ENCODE peak calls at places on chromosomes 1 and 21, in ten cellular contexts. T is IMR-90, C is heart left ventricle, F is psoas muscle, X is HCT116, L is colonic mucosa, P is upper lobe of left lung, J is suprapubic skin, O is A549, E is upper lobe of right lung. K is an unnamed sample.
A peak's percentile ranks its signal among the peaks of the same experiment; 100 is the strongest.

GRCh38 chr1:156616463-156616862 is 2.8 kb upstream of the HAPLN2 start:
- DNase-seq in O (peak; percentile 58), P (no peak), J (no peak), E (no peak), T (peak; percentile 45), C (peak; percentile 63), X (no peak), L (no peak), F (no peak), K (no peak)

GRCh38 chr1:61100578-61100977 is 18.2 kb downstream of the NFIA start:
- DNase-seq in C (no peak), J (no peak), O (no peak), E (no peak), P (no peak), F (no peak), T (no peak), X (no peak), L (no peak), K (no peak)

GRCh38 chr1:170765712-170766330 is 101.9 kb downstream of the PRRX1 start:
- DNase-seq in J (no peak), P (no peak), X (peak; percentile 21), O (peak; percentile 7), F (no peak), L (no peak), T (peak; percentile 64), E (no peak), C (no peak), K (no peak)

GRCh38 chr1:17438176-17438976 is 1.1 kb downstream of the RCC2 start:
- DNase-seq in J (peak; percentile 85), L (peak; percentile 82), P (peak; percentile 77), T (peak; percentile 36), F (peak; percentile 72), E (peak; percentile 91), X (no peak), O (peak; percentile 61), C (peak; percentile 79), K (peak; percentile 77)

GRCh38 chr21:36425286-36425685 is 40.1 kb downstream of the CHAF1B start:
- DNase-seq in P (peak; percentile 19), C (no peak), F (peak; percentile 37), T (peak; percentile 84), L (no peak), J (no peak), O (no peak), X (no peak), E (no peak), K (no peak)

GRCh38 chr1:46526013-46526688 is 25.3 kb downstream of the KNCN start:
- DNase-seq in O (no peak), F (no peak), L (no peak), P (no peak), X (no peak), J (no peak), C (no peak), T (no peak), E (no peak), K (no peak)

GRCh38 chr1:223022641-223023473 is 120.2 kb downstream of the TLR5 start:
- DNase-seq in E (no peak), F (no peak), J (no peak), L (no peak), T (no peak), X (no peak), O (no peak), P (no peak), C (peak; percentile 52), K (no peak)

GRCh38 chr21:46099476-46099875 is 1.6 kb downstream of the COL6A2 start:
- DNase-seq in F (peak; percentile 46), C (peak; percentile 38), X (no peak), L (peak; percentile 32), J (peak; percentile 78), O (no peak), P (peak; percentile 20), E (peak; percentile 65), T (peak; percentile 34), K (peak; percentile 56)

GRCh38 chr1:45722809-45723208 is 27.6 kb downstream of the IPP start:
- DNase-seq in O (no peak), E (no peak), L (no peak), P (no peak), C (no peak), X (no peak), F (no peak), J (no peak), T (peak; percentile 6), K (no peak)

GRCh38 chr1:100183370-100183769 is 5.3 kb upstream of the LRRC39 start:
- DNase-seq in X (no peak), O (no peak), C (no peak), P (no peak), L (no peak), T (no peak), J (no peak), E (no peak), F (no peak), K (no peak)

GRCh38 chr1:100177295-100178042 is 587 bp downstream of the LRRC39 start:
- DNase-seq in O (no peak), E (no peak), J (no peak), P (no peak), X (no peak), T (no peak), C (no peak), L (no peak), F (no peak), K (no peak)

GRCh38 chr1:100178092-100178491 is at the start of gene LRRC39:
- DNase-seq in P (no peak), T (no peak), X (no peak), C (no peak), O (no peak), L (no peak), E (no peak), J (no peak), F (no peak), K (no peak)
- H3K4me3 ChIP-seq in P (no peak within 1 kb of the TSS), T (no peak within 1 kb of the TSS), X (no peak within 1 kb of the TSS), C (peak within 1 kb of the TSS; percentile 22), O (no peak within 1 kb of the TSS), L (no peak within 1 kb of the TSS), E (no peak within 1 kb of the TSS), J (no peak within 1 kb of the TSS), F (peak within 1 kb of the TSS; percentile 69), K (no peak within 1 kb of the TSS)

DNA sequence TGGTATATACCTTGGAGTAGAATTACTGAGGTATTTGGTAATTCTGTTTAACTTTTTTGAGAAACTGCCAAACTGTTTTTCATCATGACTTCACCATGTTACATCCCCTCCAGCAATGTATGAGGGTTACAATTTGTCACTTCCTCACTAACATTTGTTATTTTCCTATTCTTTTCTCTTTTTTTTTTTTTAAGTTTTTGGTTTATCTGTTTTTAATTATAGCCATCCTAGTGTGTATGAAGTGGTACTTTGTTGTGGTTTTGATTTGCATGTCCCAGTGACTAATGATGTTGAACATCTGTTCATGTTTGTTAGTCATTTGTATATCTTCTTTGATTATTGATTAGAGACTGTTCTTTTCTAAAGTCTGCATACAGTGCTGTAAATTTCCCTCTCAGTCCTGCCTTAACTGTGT is 147.3 kb downstream of the HS2ST1 start:
- DNase-seq in O (no peak), X (no peak), E (no peak), T (peak; percentile 71), F (no peak), C (no peak), L (no peak), P (no peak), J (no peak), K (no peak)
- H3K4me1 ChIP-seq in O (no peaks in the 10 kb centered on the region), X (no peaks in the 10 kb centered on the region), E (no peaks in the 10 kb centered on the region), T (no peaks in the 10 kb centered on the region), F (peaks cover 4% of the 10 kb centered on the region), C (peaks cover 11% of the 10 kb centered on the region), L (no peaks in the 10 kb centered on the region), P (no peaks in the 10 kb centered on the region), J (no peaks in the 10 kb centered on the region), K (no peaks in the 10 kb centered on the region)

DNA sequence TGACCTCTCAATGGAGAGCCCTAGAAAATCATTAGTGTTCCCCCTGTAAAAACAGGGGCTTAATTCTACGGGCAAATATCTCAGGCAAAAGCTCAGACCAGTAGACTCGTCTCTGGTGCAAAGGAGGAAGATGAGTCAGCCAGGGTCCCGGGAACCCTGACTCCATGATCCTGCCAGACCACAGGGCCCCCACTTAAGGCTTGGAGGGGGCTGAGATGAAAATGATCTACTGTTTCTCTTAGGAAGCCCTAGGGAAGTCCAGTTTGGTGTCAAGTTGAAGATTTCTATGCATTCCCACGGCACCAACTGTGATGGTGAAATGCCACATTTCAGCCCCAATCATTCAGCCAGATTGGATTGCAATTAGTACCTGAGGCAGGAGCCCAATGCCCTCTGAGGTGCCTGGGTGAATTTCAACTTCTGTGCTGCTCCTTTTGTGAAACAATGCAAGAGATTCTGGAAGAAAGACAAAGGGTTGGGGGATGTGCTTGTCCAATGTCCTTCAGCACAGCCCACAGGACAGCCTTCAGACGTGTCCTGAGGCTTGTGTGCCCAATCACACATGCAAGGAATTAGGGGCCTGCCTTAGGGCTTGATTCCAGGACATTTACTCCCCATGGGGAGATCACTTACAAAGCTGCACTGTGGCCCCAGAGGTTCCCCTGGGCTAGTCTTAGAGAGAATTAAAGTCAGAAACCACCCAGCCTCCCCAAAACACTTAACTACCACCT is 18.1 kb downstream of the NAV1 start:
- DNase-seq in J (peak; percentile 58), E (no peak), C (no peak), T (peak; percentile 69), F (no peak), P (no peak), X (no peak), O (no peak), L (no peak), K (no peak)
- TF ChIP-seq CTCF in J (no peak), E (no peak), C (no peak), T (no peak), F (no peak), P (no peak), X (no peak), O (no peak), L (no peak), K (no peak)

GRCh38 chr1:247378334-247379073 is 37.5 kb upstream of the NLRP3 start:
- DNase-seq in O (no peak), J (no peak), E (no peak), F (no peak), P (no peak), T (no peak), C (no peak), X (no peak), L (no peak), K (no peak)

GRCh38 chr1:247371801-247372259 is 40.2 kb upstream of the ZNF496 start:
- DNase-seq in T (no peak), E (no peak), J (no peak), F (no peak), L (no peak), O (no peak), C (no peak), X (no peak), P (no peak), K (no peak)

GRCh38 chr1:247376659-247377058 is 39.3 kb upstream of the NLRP3 start:
- DNase-seq in E (no peak), P (no peak), T (no peak), C (no peak), L (no peak), O (no peak), X (no peak), J (no peak), F (no peak), K (no peak)

GRCh38 chr1:247373721-247374141 is 42.1 kb upstream of the ZNF496 start:
- DNase-seq in J (no peak), L (peak; percentile 61), P (peak; percentile 46), E (peak; percentile 67), C (peak; percentile 68), T (peak; percentile 32), O (no peak), F (peak; percentile 41), X (no peak), K (no peak)

DNA sequence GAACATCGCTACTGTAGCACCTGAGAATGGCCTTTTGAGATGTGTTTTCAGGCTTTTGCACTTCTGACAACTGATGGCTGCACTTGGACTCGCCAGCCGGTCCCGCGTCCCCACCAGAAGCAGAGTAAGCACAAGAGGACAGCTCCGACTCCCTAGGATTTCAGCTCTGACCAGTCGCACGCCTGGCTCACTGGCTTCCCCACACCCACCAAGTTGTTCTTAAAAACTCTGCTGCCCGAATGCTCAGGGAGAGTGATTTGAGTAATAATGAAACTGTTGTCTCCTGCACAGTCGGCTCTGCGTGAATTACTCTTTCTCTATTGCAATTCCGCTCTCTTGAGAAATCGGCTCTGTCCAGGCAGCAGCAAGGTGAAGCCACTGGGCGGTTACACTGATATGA is 40.2 kb upstream of the NLRP3 start:
- DNase-seq in L (no peak), X (no peak), P (no peak), C (no peak), E (no peak), T (no peak), F (no peak), J (no peak), O (no peak), K (no peak)
- H3K4me3 ChIP-seq in L (no peak overlapping the region), X (no peak overlapping the region), P (no peak overlapping the region), C (no peak overlapping the region), E (no peak overlapping the region), T (no peak overlapping the region), F (no peak overlapping the region), J (no peak overlapping the region), O (no peak overlapping the region), K (no peak overlapping the region)